ENCODE peak calls at places on chromosomes 13 and 19, in ten cellular contexts. One of them, this sample, is unnamed.

GRCh38 chr19:52585101-52585500 is 15.0 kb downstream of the ZNF701 start:
- DNase-seq in EL: no peak
- DNase-seq in GM12864: no peak
- DNase-seq in dorsolateral prefrontal cortex: no peak
- DNase-seq in NCI-H460: no peak
- DNase-seq in tibial nerve: no peak
- DNase-seq in NCI-H748 treated with DMSO at 0.1 percent for 48 hours: no peak
- DNase-seq in iPS-NIHi11: no peak
- DNase-seq in hepatocyte: no peak
- DNase-seq in NCI-H1092 treated with DMSO at 0.1 percent for 48 hours: no peak
- DNase-seq in this sample: no peak

GRCh38 chr19:21358768-21359451 is at the start of gene ZNF738:
- DNase-seq in EL: peak
- DNase-seq in GM12864: peak
- DNase-seq in dorsolateral prefrontal cortex: peak
- DNase-seq in NCI-H460: peak
- DNase-seq in tibial nerve: peak
- DNase-seq in NCI-H748 treated with DMSO at 0.1 percent for 48 hours: peak
- DNase-seq in iPS-NIHi11: peak
- DNase-seq in hepatocyte: peak
- DNase-seq in NCI-H1092 treated with DMSO at 0.1 percent for 48 hours: peak
- DNase-seq in this sample: peak

GRCh38 chr19:35513231-35513974 is at the start of gene DMKN:
- DNase-seq in EL: peak
- DNase-seq in GM12864: no peak
- DNase-seq in dorsolateral prefrontal cortex: no peak
- DNase-seq in NCI-H460: no peak
- DNase-seq in tibial nerve: no peak
- DNase-seq in NCI-H748 treated with DMSO at 0.1 percent for 48 hours: no peak
- DNase-seq in iPS-NIHi11: peak
- DNase-seq in hepatocyte: peak
- DNase-seq in NCI-H1092 treated with DMSO at 0.1 percent for 48 hours: no peak
- DNase-seq in this sample: peak

GRCh38 chr13:112969692-112970338 is 801 bp downstream of the MCF2L start:
- DNase-seq in EL: no peak
- DNase-seq in GM12864: no peak
- DNase-seq in dorsolateral prefrontal cortex: peak
- DNase-seq in NCI-H460: no peak
- DNase-seq in tibial nerve: no peak
- DNase-seq in NCI-H748 treated with DMSO at 0.1 percent for 48 hours: no peak
- DNase-seq in iPS-NIHi11: no peak
- DNase-seq in hepatocyte: no peak
- DNase-seq in NCI-H1092 treated with DMSO at 0.1 percent for 48 hours: no peak
- DNase-seq in this sample: no peak

GRCh38 chr13:51614350-51614786 is 30.1 kb downstream of the WDFY2 start:
- DNase-seq in EL: no peak
- DNase-seq in GM12864: peak
- DNase-seq in dorsolateral prefrontal cortex: peak
- DNase-seq in NCI-H460: no peak
- DNase-seq in tibial nerve: no peak
- DNase-seq in NCI-H748 treated with DMSO at 0.1 percent for 48 hours: no peak
- DNase-seq in iPS-NIHi11: no peak
- DNase-seq in hepatocyte: no peak
- DNase-seq in NCI-H1092 treated with DMSO at 0.1 percent for 48 hours: peak
- DNase-seq in this sample: no peak

GRCh38 chr13:33119886-33120543 is 103.8 kb downstream of the KL start:
- DNase-seq in EL: peak
- DNase-seq in GM12864: no peak
- DNase-seq in dorsolateral prefrontal cortex: no peak
- DNase-seq in NCI-H460: no peak
- DNase-seq in tibial nerve: no peak
- DNase-seq in NCI-H748 treated with DMSO at 0.1 percent for 48 hours: no peak
- DNase-seq in iPS-NIHi11: no peak
- DNase-seq in hepatocyte: no peak
- DNase-seq in NCI-H1092 treated with DMSO at 0.1 percent for 48 hours: no peak
- DNase-seq in this sample: peak

GRCh38 chr13:110629735-110630134 is 14.4 kb downstream of the NAXD start:
- DNase-seq in EL: no peak
- DNase-seq in GM12864: no peak
- DNase-seq in dorsolateral prefrontal cortex: no peak
- DNase-seq in NCI-H460: no peak
- DNase-seq in tibial nerve: no peak
- DNase-seq in NCI-H748 treated with DMSO at 0.1 percent for 48 hours: no peak
- DNase-seq in iPS-NIHi11: no peak
- DNase-seq in hepatocyte: no peak
- DNase-seq in NCI-H1092 treated with DMSO at 0.1 percent for 48 hours: no peak
- DNase-seq in this sample: no peak

GRCh38 chr13:105048685-105049084 is 1486.8 kb downstream of the EFNB2 start:
- DNase-seq in EL: no peak
- DNase-seq in GM12864: peak
- DNase-seq in dorsolateral prefrontal cortex: no peak
- DNase-seq in NCI-H460: no peak
- DNase-seq in tibial nerve: no peak
- DNase-seq in NCI-H748 treated with DMSO at 0.1 percent for 48 hours: no peak
- DNase-seq in iPS-NIHi11: no peak
- DNase-seq in hepatocyte: no peak
- DNase-seq in NCI-H1092 treated with DMSO at 0.1 percent for 48 hours: no peak
- DNase-seq in this sample: no peak

GRCh38 chr13:31468114-31468902 is 268.5 kb downstream of the B3GLCT start:
- DNase-seq in EL: no peak
- DNase-seq in GM12864: no peak
- DNase-seq in dorsolateral prefrontal cortex: no peak
- DNase-seq in NCI-H460: no peak
- DNase-seq in tibial nerve: no peak
- DNase-seq in NCI-H748 treated with DMSO at 0.1 percent for 48 hours: no peak
- DNase-seq in iPS-NIHi11: no peak
- DNase-seq in hepatocyte: no peak
- DNase-seq in NCI-H1092 treated with DMSO at 0.1 percent for 48 hours: no peak
- DNase-seq in this sample: no peak

GRCh38 chr19:18440421-18440877 is 2.5 kb upstream of the ISYNA1 start:
- DNase-seq in EL: peak
- DNase-seq in GM12864: no peak
- DNase-seq in dorsolateral prefrontal cortex: no peak
- DNase-seq in NCI-H460: peak
- DNase-seq in tibial nerve: no peak
- DNase-seq in NCI-H748 treated with DMSO at 0.1 percent for 48 hours: no peak
- DNase-seq in iPS-NIHi11: peak
- DNase-seq in hepatocyte: no peak
- DNase-seq in NCI-H1092 treated with DMSO at 0.1 percent for 48 hours: no peak
- DNase-seq in this sample: peak

GRCh38 chr19:17680235-17680722 is 7.9 kb downstream of the UNC13A start:
- DNase-seq in EL: peak
- DNase-seq in GM12864: no peak
- DNase-seq in dorsolateral prefrontal cortex: peak
- DNase-seq in NCI-H460: no peak
- DNase-seq in tibial nerve: peak
- DNase-seq in NCI-H748 treated with DMSO at 0.1 percent for 48 hours: no peak
- DNase-seq in iPS-NIHi11: peak
- DNase-seq in hepatocyte: peak
- DNase-seq in NCI-H1092 treated with DMSO at 0.1 percent for 48 hours: no peak
- DNase-seq in this sample: peak

GRCh38 chr13:98416408-98416807 is 160.5 kb downstream of the STK24 start:
- DNase-seq in EL: no peak
- DNase-seq in GM12864: no peak
- DNase-seq in dorsolateral prefrontal cortex: no peak
- DNase-seq in NCI-H460: no peak
- DNase-seq in tibial nerve: no peak
- DNase-seq in NCI-H748 treated with DMSO at 0.1 percent for 48 hours: peak
- DNase-seq in iPS-NIHi11: peak
- DNase-seq in hepatocyte: peak
- DNase-seq in NCI-H1092 treated with DMSO at 0.1 percent for 48 hours: peak
- DNase-seq in this sample: peak

GRCh38 chr13:106630650-106631049 is 62.7 kb upstream of the ARGLU1 start:
- DNase-seq in EL: no peak
- DNase-seq in GM12864: no peak
- DNase-seq in dorsolateral prefrontal cortex: no peak
- DNase-seq in NCI-H460: no peak
- DNase-seq in tibial nerve: no peak
- DNase-seq in NCI-H748 treated with DMSO at 0.1 percent for 48 hours: no peak
- DNase-seq in iPS-NIHi11: no peak
- DNase-seq in hepatocyte: no peak
- DNase-seq in NCI-H1092 treated with DMSO at 0.1 percent for 48 hours: no peak
- DNase-seq in this sample: no peak

GRCh38 chr13:113951246-113951999 is 22.5 kb downstream of the C13orf46 start:
- DNase-seq in EL: peak
- DNase-seq in GM12864: no peak
- DNase-seq in dorsolateral prefrontal cortex: peak
- DNase-seq in NCI-H460: peak
- DNase-seq in tibial nerve: peak
- DNase-seq in NCI-H748 treated with DMSO at 0.1 percent for 48 hours: no peak
- DNase-seq in iPS-NIHi11: peak
- DNase-seq in hepatocyte: peak
- DNase-seq in NCI-H1092 treated with DMSO at 0.1 percent for 48 hours: peak
- DNase-seq in this sample: peak

GRCh38 chr19:52694921-52695320 is 39.9 kb downstream of the ZNF611 start:
- DNase-seq in EL: no peak
- DNase-seq in GM12864: no peak
- DNase-seq in dorsolateral prefrontal cortex: no peak
- DNase-seq in NCI-H460: no peak
- DNase-seq in tibial nerve: no peak
- DNase-seq in NCI-H748 treated with DMSO at 0.1 percent for 48 hours: no peak
- DNase-seq in iPS-NIHi11: no peak
- DNase-seq in hepatocyte: no peak
- DNase-seq in NCI-H1092 treated with DMSO at 0.1 percent for 48 hours: no peak
- DNase-seq in this sample: no peak

GRCh38 chr13:99373436-99373835 is 66.2 kb upstream of the GPR183 start:
- DNase-seq in EL: no peak
- DNase-seq in GM12864: no peak
- DNase-seq in dorsolateral prefrontal cortex: no peak
- DNase-seq in NCI-H460: no peak
- DNase-seq in tibial nerve: no peak
- DNase-seq in NCI-H748 treated with DMSO at 0.1 percent for 48 hours: no peak
- DNase-seq in iPS-NIHi11: no peak
- DNase-seq in hepatocyte: no peak
- DNase-seq in NCI-H1092 treated with DMSO at 0.1 percent for 48 hours: no peak
- DNase-seq in this sample: no peak

GRCh38 chr19:993361-993830 is 6.8 kb upstream of the GRIN3B start:
- DNase-seq in EL: no peak
- DNase-seq in GM12864: no peak
- DNase-seq in dorsolateral prefrontal cortex: no peak
- DNase-seq in NCI-H460: no peak
- DNase-seq in tibial nerve: no peak
- DNase-seq in NCI-H748 treated with DMSO at 0.1 percent for 48 hours: no peak
- DNase-seq in iPS-NIHi11: no peak
- DNase-seq in hepatocyte: no peak
- DNase-seq in NCI-H1092 treated with DMSO at 0.1 percent for 48 hours: no peak
- DNase-seq in this sample: no peak

GRCh38 chr19:16371540-16371986 is 46.9 kb downstream of the KLF2 start:
- DNase-seq in EL: no peak
- DNase-seq in GM12864: peak
- DNase-seq in dorsolateral prefrontal cortex: no peak
- DNase-seq in NCI-H460: no peak
- DNase-seq in tibial nerve: no peak
- DNase-seq in NCI-H748 treated with DMSO at 0.1 percent for 48 hours: no peak
- DNase-seq in iPS-NIHi11: no peak
- DNase-seq in hepatocyte: no peak
- DNase-seq in NCI-H1092 treated with DMSO at 0.1 percent for 48 hours: no peak
- DNase-seq in this sample: no peak

GRCh38 chr13:52455677-52456041 is 381 bp downstream of the CKAP2 start:
- DNase-seq in EL: peak
- DNase-seq in GM12864: no peak
- DNase-seq in dorsolateral prefrontal cortex: peak
- DNase-seq in NCI-H460: peak
- DNase-seq in tibial nerve: no peak
- DNase-seq in NCI-H748 treated with DMSO at 0.1 percent for 48 hours: peak
- DNase-seq in iPS-NIHi11: peak
- DNase-seq in hepatocyte: peak
- DNase-seq in NCI-H1092 treated with DMSO at 0.1 percent for 48 hours: peak
- DNase-seq in this sample: peak

GRCh38 chr19:6750062-6750461 is 10.6 kb downstream of the TRIP10 start:
- DNase-seq in EL: no peak
- DNase-seq in GM12864: no peak
- DNase-seq in dorsolateral prefrontal cortex: no peak
- DNase-seq in NCI-H460: no peak
- DNase-seq in tibial nerve: no peak
- DNase-seq in NCI-H748 treated with DMSO at 0.1 percent for 48 hours: no peak
- DNase-seq in iPS-NIHi11: no peak
- DNase-seq in hepatocyte: no peak
- DNase-seq in NCI-H1092 treated with DMSO at 0.1 percent for 48 hours: no peak
- DNase-seq in this sample: no peak